ENCODE peak calls at places on chromosome 7, in seven cellular contexts. One of them, this sample, is unnamed.

GRCh38 chr7:117122536-117122935 is 169.2 kb downstream of the ST7 start:
- DNase-seq in astrocyte: no peak
- DNase-seq in GM23248: no peak
- DNase-seq in PC-9: no peak
- DNase-seq in osteoblast: no peak
- DNase-seq in fibroblast of lung: no peak
- DNase-seq in DND-41: no peak
- DNase-seq in this sample: no peak

GRCh38 chr7:68892211-68892610 is 706.1 kb upstream of the AUTS2 start:
- DNase-seq in osteoblast: peak; percentile 44
- DNase-seq in astrocyte: peak; percentile 80
- DNase-seq in GM23248: peak; percentile 0
- DNase-seq in fibroblast of lung: peak; percentile 84
- DNase-seq in DND-41: no peak
- DNase-seq in PC-9: peak; percentile 89
- DNase-seq in this sample: no peak

GRCh38 chr7:40551685-40552576 is 417.1 kb downstream of the SUGCT start:
- DNase-seq in GM23248: peak; percentile 82
- DNase-seq in PC-9: no peak
- DNase-seq in osteoblast: peak; percentile 67
- DNase-seq in DND-41: no peak
- DNase-seq in fibroblast of lung: peak; percentile 86
- DNase-seq in astrocyte: peak; percentile 82
- DNase-seq in this sample: no peak

GRCh38 chr7:31783221-31783620 is 96.2 kb downstream of the PPP1R17 start:
- DNase-seq in fibroblast of lung: no peak
- DNase-seq in astrocyte: no peak
- DNase-seq in PC-9: no peak
- DNase-seq in osteoblast: no peak
- DNase-seq in DND-41: no peak
- DNase-seq in GM23248: no peak
- DNase-seq in this sample: no peak

GRCh38 chr7:111753968-111754367 is 191.7 kb upstream of the IMMP2L start:
- DNase-seq in DND-41: no peak
- DNase-seq in fibroblast of lung: peak; percentile 72
- DNase-seq in astrocyte: peak; percentile 63
- DNase-seq in GM23248: no peak
- DNase-seq in PC-9: no peak
- DNase-seq in osteoblast: no peak
- DNase-seq in this sample: no peak

GRCh38 chr7:115728518-115728917 is 302.0 kb downstream of the TFEC start:
- DNase-seq in astrocyte: no peak
- DNase-seq in DND-41: no peak
- DNase-seq in PC-9: no peak
- DNase-seq in fibroblast of lung: no peak
- DNase-seq in GM23248: no peak
- DNase-seq in osteoblast: no peak
- DNase-seq in this sample: no peak

GRCh38 chr7:98203261-98203963 is 7.8 kb upstream of the BHLHA15 start:
- DNase-seq in osteoblast: no peak
- DNase-seq in DND-41: no peak
- DNase-seq in fibroblast of lung: no peak
- DNase-seq in astrocyte: no peak
- DNase-seq in PC-9: no peak
- DNase-seq in GM23248: no peak
- DNase-seq in this sample: no peak

GRCh38 chr7:1091644-1092027 is 3.7 kb downstream of the GPER1 start:
- DNase-seq in PC-9: no peak
- DNase-seq in fibroblast of lung: no peak
- DNase-seq in astrocyte: no peak
- DNase-seq in GM23248: no peak
- DNase-seq in osteoblast: no peak
- DNase-seq in DND-41: no peak
- DNase-seq in this sample: no peak

GRCh38 chr7:99557940-99558305 is 519 bp upstream of the ZNF655 start:
- DNase-seq in osteoblast: peak; percentile 71
- DNase-seq in GM23248: no peak
- DNase-seq in PC-9: no peak
- DNase-seq in astrocyte: no peak
- DNase-seq in DND-41: no peak
- DNase-seq in fibroblast of lung: no peak
- DNase-seq in this sample: no peak

GRCh38 chr7:34190299-34190698 is 285.0 kb downstream of the BMPER start:
- DNase-seq in GM23248: no peak
- DNase-seq in PC-9: no peak
- DNase-seq in DND-41: no peak
- DNase-seq in osteoblast: no peak
- DNase-seq in astrocyte: no peak
- DNase-seq in fibroblast of lung: no peak
- DNase-seq in this sample: no peak

GRCh38 chr7:7694542-7694941 is 23.9 kb downstream of the RPA3 start:
- DNase-seq in PC-9: no peak
- DNase-seq in GM23248: no peak
- DNase-seq in astrocyte: no peak
- DNase-seq in fibroblast of lung: no peak
- DNase-seq in osteoblast: no peak
- DNase-seq in DND-41: no peak
- DNase-seq in this sample: no peak

GRCh38 chr7:94239661-94240234 is 154.9 kb upstream of the COL1A2 start:
- DNase-seq in fibroblast of lung: no peak
- DNase-seq in astrocyte: no peak
- DNase-seq in osteoblast: no peak
- DNase-seq in GM23248: no peak
- DNase-seq in PC-9: no peak
- DNase-seq in DND-41: no peak
- DNase-seq in this sample: no peak

DNA sequence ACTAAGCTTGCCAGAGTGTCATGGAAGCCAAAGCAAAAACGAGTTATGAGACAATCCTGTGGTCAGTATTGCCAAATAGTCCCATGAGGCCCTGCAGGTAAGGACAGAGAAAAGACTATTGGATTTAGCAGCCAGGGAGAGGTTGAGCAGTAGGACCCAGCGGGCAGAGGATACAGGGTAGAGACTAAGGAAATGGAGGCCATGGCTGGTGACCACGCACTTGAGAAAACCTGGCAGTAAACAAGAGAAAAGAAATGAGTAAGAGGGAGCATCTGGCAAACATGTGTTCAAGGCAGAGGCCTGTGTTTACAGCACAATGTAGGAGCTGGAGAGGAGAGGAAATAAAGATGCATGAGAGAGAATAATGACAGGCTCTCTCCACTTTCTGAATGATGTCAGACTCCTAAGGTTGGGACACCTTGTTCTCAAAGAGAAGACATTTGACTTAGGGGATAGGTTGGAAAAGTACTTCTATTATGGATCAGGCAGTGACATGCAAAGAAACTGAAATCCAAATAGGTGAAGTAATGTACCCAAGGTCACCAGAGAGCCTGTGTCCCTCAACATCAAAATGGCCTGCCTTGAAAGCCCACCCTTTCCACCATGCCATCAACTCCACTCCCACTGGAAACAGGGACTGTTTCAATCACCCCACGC is 9.0 kb downstream of the CREB3L2 start:
- DNase-seq in astrocyte: peak; percentile 95
- DNase-seq in fibroblast of lung: peak; percentile 96
- DNase-seq in osteoblast: peak; percentile 55
- DNase-seq in DND-41: peak; percentile 15
- DNase-seq in PC-9: no peak
- DNase-seq in GM23248: peak; percentile 95
- DNase-seq in this sample: no peak
- H3K4me3 ChIP-seq in astrocyte: peak overlapping the region; percentile 4
- H3K4me3 ChIP-seq in fibroblast of lung: no peak overlapping the region
- H3K4me3 ChIP-seq in osteoblast: peak overlapping the region; percentile 29
- H3K4me3 ChIP-seq in DND-41: no peak overlapping the region
- H3K4me3 ChIP-seq in PC-9: no peak overlapping the region
- H3K4me3 ChIP-seq in GM23248: peak overlapping the region; percentile 62
- H3K4me3 ChIP-seq in this sample: no peak overlapping the region

DNA sequence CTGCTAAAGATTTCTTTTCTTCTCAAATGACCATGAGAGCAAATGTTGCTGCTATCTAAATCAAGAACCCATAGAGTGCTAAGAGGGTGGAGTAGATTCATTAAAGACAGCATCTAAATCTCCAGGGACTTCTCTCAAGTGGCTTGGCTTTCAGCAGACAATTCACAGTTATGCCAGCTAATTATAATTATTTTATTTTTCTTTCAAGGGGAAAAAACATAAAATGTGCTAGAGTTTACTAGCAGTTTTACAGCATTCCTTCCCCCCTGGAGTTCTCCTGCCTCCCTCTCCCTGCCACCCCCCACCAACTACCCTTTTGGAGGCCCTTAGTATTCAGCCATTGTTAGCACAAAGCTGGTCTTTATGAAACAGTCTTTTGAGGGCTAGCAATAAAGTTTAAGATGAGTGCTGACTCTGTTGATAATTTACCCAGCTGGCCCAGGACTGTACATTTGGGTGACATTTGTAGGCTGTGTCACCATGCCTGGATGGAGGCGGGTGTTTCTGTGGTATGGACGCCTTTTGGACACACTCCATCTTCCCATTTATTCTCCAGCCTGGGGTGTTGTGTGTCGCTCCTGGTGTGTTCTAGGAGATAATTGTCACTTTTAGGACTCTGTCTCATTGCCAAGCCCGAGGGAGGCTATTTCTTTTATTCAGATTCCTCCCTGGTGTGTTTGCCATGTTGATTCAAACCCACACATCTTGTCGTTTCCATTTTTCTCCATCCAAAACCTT is 160.2 kb downstream of the CREB5 start:
- DNase-seq in GM23248: no peak
- DNase-seq in osteoblast: no peak
- DNase-seq in astrocyte: no peak
- DNase-seq in DND-41: no peak
- DNase-seq in PC-9: no peak
- DNase-seq in fibroblast of lung: no peak
- DNase-seq in this sample: no peak
- H2AFZ ChIP-seq in GM23248: no peak overlapping the region
- H2AFZ ChIP-seq in osteoblast: peak overlapping the region; percentile 24
- H2AFZ ChIP-seq in astrocyte: no peak overlapping the region
- H2AFZ ChIP-seq in DND-41: no peak overlapping the region
- H2AFZ ChIP-seq in PC-9: no peak overlapping the region
- H2AFZ ChIP-seq in fibroblast of lung: no peak overlapping the region
- H2AFZ ChIP-seq in this sample: no peak overlapping the region

DNA sequence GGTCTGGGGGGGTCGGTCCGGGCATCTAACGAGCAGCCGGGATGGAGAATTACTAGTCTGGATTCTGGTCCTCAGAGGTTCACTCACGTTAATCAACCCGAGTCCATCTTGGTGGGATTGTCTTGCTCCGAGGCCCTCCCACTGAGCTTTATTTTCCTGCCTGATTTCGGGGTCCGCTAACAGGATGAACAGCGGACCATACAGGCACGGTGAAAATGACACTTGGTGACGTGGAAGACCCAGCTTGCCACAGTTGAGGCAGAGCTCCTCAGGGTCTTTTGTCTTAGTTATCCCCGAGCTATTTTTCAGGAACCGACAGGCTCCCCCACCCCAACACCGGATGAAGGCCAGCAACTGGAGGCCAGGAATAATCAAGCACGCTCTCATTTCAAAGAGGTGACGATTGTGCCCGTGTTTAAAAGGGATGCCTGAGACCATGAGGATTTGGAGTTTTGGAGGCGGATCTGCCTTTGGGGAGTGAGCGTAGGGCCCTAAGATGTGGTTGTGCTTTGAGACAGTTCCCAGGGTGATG is 517 bp upstream of the LRRD1 start:
- DNase-seq in astrocyte: peak; percentile 7
- DNase-seq in PC-9: no peak
- DNase-seq in GM23248: peak; percentile 56
- DNase-seq in osteoblast: no peak
- DNase-seq in DND-41: no peak
- DNase-seq in fibroblast of lung: peak; percentile 25
- DNase-seq in this sample: no peak
- H3K4me3 ChIP-seq in astrocyte: peak overlapping the region; percentile 60
- H3K4me3 ChIP-seq in PC-9: no peak overlapping the region
- H3K4me3 ChIP-seq in GM23248: peak overlapping the region; percentile 70
- H3K4me3 ChIP-seq in osteoblast: peak overlapping the region; percentile 76
- H3K4me3 ChIP-seq in DND-41: no peak overlapping the region
- H3K4me3 ChIP-seq in fibroblast of lung: peak overlapping the region; percentile 57
- H3K4me3 ChIP-seq in this sample: no peak overlapping the region

GRCh38 chr7:135247746-135248471 is 14.3 kb downstream of the STRA8 start:
- DNase-seq in DND-41: no peak
- DNase-seq in PC-9: no peak
- DNase-seq in GM23248: no peak
- DNase-seq in fibroblast of lung: no peak
- DNase-seq in astrocyte: no peak
- DNase-seq in osteoblast: no peak
- DNase-seq in this sample: no peak
- H2AFZ ChIP-seq in DND-41: no peak overlapping the region
- H2AFZ ChIP-seq in PC-9: no peak overlapping the region
- H2AFZ ChIP-seq in GM23248: no peak overlapping the region
- H2AFZ ChIP-seq in fibroblast of lung: no peak overlapping the region
- H2AFZ ChIP-seq in astrocyte: no peak overlapping the region
- H2AFZ ChIP-seq in osteoblast: no peak overlapping the region
- H2AFZ ChIP-seq in this sample: no peak overlapping the region

GRCh38 chr7:155190608-155191536 is 106.8 kb upstream of the INSIG1 start:
- DNase-seq in osteoblast: peak; percentile 91
- DNase-seq in DND-41: peak; percentile 51
- DNase-seq in fibroblast of lung: peak; percentile 11
- DNase-seq in PC-9: no peak
- DNase-seq in GM23248: peak; percentile 73
- DNase-seq in astrocyte: no peak
- DNase-seq in this sample: no peak
- H3K4me3 ChIP-seq in osteoblast: peak overlapping the region; percentile 65
- H3K4me3 ChIP-seq in DND-41: no peak overlapping the region
- H3K4me3 ChIP-seq in fibroblast of lung: no peak overlapping the region
- H3K4me3 ChIP-seq in PC-9: no peak overlapping the region
- H3K4me3 ChIP-seq in GM23248: peak overlapping the region; percentile 76
- H3K4me3 ChIP-seq in astrocyte: no peak overlapping the region
- H3K4me3 ChIP-seq in this sample: no peak overlapping the region

DNA sequence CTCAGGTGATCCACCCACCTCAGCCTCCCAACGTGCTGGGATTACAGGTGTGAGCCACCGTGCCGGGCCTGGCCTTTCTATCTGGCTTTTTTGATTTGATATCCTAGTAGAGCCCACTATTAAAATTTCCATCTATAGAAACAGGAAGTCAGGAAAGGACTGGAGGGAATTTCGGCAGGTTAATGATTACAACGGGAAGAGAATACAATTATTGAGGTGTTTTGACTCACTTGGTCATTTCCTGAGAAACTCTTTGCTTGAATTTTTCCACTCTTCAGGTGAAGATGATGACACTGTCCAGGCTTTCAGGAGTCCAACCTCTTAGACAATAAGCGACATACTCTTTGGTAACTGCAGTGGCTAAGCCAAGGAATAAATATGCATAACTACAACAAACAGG is 1.1 kb upstream of the MKLN1 start:
- DNase-seq in astrocyte: no peak
- DNase-seq in osteoblast: no peak
- DNase-seq in DND-41: no peak
- DNase-seq in GM23248: no peak
- DNase-seq in PC-9: no peak
- DNase-seq in fibroblast of lung: no peak
- DNase-seq in this sample: no peak
- H2AFZ ChIP-seq in astrocyte: peak overlapping the region; percentile 99
- H2AFZ ChIP-seq in osteoblast: peak overlapping the region; percentile 97
- H2AFZ ChIP-seq in DND-41: peak overlapping the region; percentile 96
- H2AFZ ChIP-seq in GM23248: peak overlapping the region; percentile 93
- H2AFZ ChIP-seq in PC-9: peak overlapping the region; percentile 95
- H2AFZ ChIP-seq in fibroblast of lung: peak overlapping the region; percentile 52
- H2AFZ ChIP-seq in this sample: peak overlapping the region; percentile 66

This sample was measured in HCT116.